ENCODE peak calls at places on chromosome 22, in eight cellular contexts. One of them, this sample, is unnamed.

GRCh38 chr22:30562391-30562790 is 12.1 kb downstream of the GAL3ST1 start:
- DNase-seq in NCI-H1436: no peak
- DNase-seq in NCI-H446: no peak
- DNase-seq in midbrain: no peak
- DNase-seq in head of caudate nucleus: no peak
- DNase-seq in ovary: no peak
- DNase-seq in H1: no peak
- DNase-seq in HT-29: peak
- DNase-seq in this sample: no peak

GRCh38 chr22:40029189-40029890 is 34.6 kb downstream of the FAM83F start:
- DNase-seq in NCI-H1436: no peak
- DNase-seq in NCI-H446: no peak
- DNase-seq in midbrain: no peak
- DNase-seq in head of caudate nucleus: no peak
- DNase-seq in ovary: no peak
- DNase-seq in H1: no peak
- DNase-seq in HT-29: no peak
- DNase-seq in this sample: no peak

GRCh38 chr22:24514241-24515024 is 19.3 kb downstream of the UPB1 start:
- DNase-seq in NCI-H1436: no peak
- DNase-seq in NCI-H446: no peak
- DNase-seq in midbrain: no peak
- DNase-seq in head of caudate nucleus: no peak
- DNase-seq in ovary: no peak
- DNase-seq in H1: no peak
- DNase-seq in HT-29: no peak
- DNase-seq in this sample: no peak

GRCh38 chr22:42596376-42596775 is 18.3 kb downstream of the POLDIP3 start:
- DNase-seq in NCI-H1436: no peak
- DNase-seq in NCI-H446: peak
- DNase-seq in midbrain: no peak
- DNase-seq in head of caudate nucleus: no peak
- DNase-seq in ovary: no peak
- DNase-seq in H1: no peak
- DNase-seq in HT-29: no peak
- DNase-seq in this sample: no peak

GRCh38 chr22:25100972-25101371 is 98.7 kb upstream of the CRYBB3 start:
- DNase-seq in NCI-H1436: no peak
- DNase-seq in NCI-H446: no peak
- DNase-seq in midbrain: no peak
- DNase-seq in head of caudate nucleus: no peak
- DNase-seq in ovary: no peak
- DNase-seq in H1: no peak
- DNase-seq in HT-29: no peak
- DNase-seq in this sample: peak

GRCh38 chr22:42462016-42462415 is 29.8 kb upstream of the NFAM1 start:
- DNase-seq in NCI-H1436: peak
- DNase-seq in NCI-H446: no peak
- DNase-seq in midbrain: no peak
- DNase-seq in head of caudate nucleus: no peak
- DNase-seq in ovary: no peak
- DNase-seq in H1: no peak
- DNase-seq in HT-29: no peak
- DNase-seq in this sample: no peak

GRCh38 chr22:17773606-17774205 is 563 bp downstream of the BID start:
- DNase-seq in NCI-H1436: peak
- DNase-seq in NCI-H446: no peak
- DNase-seq in midbrain: peak
- DNase-seq in head of caudate nucleus: peak
- DNase-seq in ovary: peak
- DNase-seq in H1: no peak
- DNase-seq in HT-29: peak
- DNase-seq in this sample: peak

GRCh38 chr22:38467904-38468760 is at the start of gene KDELR3:
- DNase-seq in NCI-H1436: no peak
- DNase-seq in NCI-H446: no peak
- DNase-seq in midbrain: no peak
- DNase-seq in head of caudate nucleus: no peak
- DNase-seq in ovary: peak
- DNase-seq in H1: no peak
- DNase-seq in HT-29: peak
- DNase-seq in this sample: peak

GRCh38 chr22:32204856-32205722 is at the start of gene RFPL2:
- DNase-seq in NCI-H1436: peak
- DNase-seq in NCI-H446: peak
- DNase-seq in midbrain: peak
- DNase-seq in head of caudate nucleus: no peak
- DNase-seq in ovary: no peak
- DNase-seq in H1: no peak
- DNase-seq in HT-29: peak
- DNase-seq in this sample: peak

GRCh38 chr22:48758021-48758561 is 1069.6 kb downstream of the BRD1 start:
- DNase-seq in NCI-H1436: no peak
- DNase-seq in NCI-H446: no peak
- DNase-seq in midbrain: no peak
- DNase-seq in head of caudate nucleus: peak
- DNase-seq in ovary: peak
- DNase-seq in H1: no peak
- DNase-seq in HT-29: no peak
- DNase-seq in this sample: no peak

GRCh38 chr22:30180616-30181015 is 65.9 kb downstream of the LIF start:
- DNase-seq in NCI-H1436: no peak
- DNase-seq in NCI-H446: no peak
- DNase-seq in midbrain: no peak
- DNase-seq in head of caudate nucleus: no peak
- DNase-seq in ovary: no peak
- DNase-seq in H1: no peak
- DNase-seq in HT-29: no peak
- DNase-seq in this sample: no peak

GRCh38 chr22:26450453-26451185 is 21.6 kb downstream of the ASPHD2 start:
- DNase-seq in NCI-H1436: no peak
- DNase-seq in NCI-H446: no peak
- DNase-seq in midbrain: no peak
- DNase-seq in head of caudate nucleus: peak
- DNase-seq in ovary: no peak
- DNase-seq in H1: no peak
- DNase-seq in HT-29: no peak
- DNase-seq in this sample: no peak

GRCh38 chr22:26552466-26552865 is 37.5 kb downstream of the TPST2 start:
- DNase-seq in NCI-H1436: no peak
- DNase-seq in NCI-H446: no peak
- DNase-seq in midbrain: no peak
- DNase-seq in head of caudate nucleus: no peak
- DNase-seq in ovary: no peak
- DNase-seq in H1: no peak
- DNase-seq in HT-29: no peak
- DNase-seq in this sample: no peak

This sample was measured in endothelial cell of umbilical vein.